ENCODE peak calls at places on chromosomes 13 and 19, in eight cellular contexts. F is mucosa of descending colon, J is body of pancreas, Z is A549, X is MCF 10A, T is HFFc6, M is vagina, S is AG09309. U is an unnamed sample.

GRCh38 chr13:79119578-79120107 is 286.4 kb downstream of the RBM26 start:
- DNase-seq in Z (no peak), J (no peak), S (no peak), X (no peak), M (no peak), T (no peak), F (peak; percentile 41), U (no peak)

GRCh38 chr13:35957174-35957867 is 173.9 kb downstream of the DCLK1 start:
- DNase-seq in F (no peak), M (no peak), T (peak; percentile 24), X (no peak), J (no peak), S (peak; percentile 60), Z (no peak), U (no peak)

GRCh38 chr13:85441364-85441763 is 357.9 kb downstream of the SLITRK6 start:
- DNase-seq in T (no peak), X (no peak), S (no peak), Z (peak; percentile 38), M (no peak), F (no peak), J (no peak), U (no peak)

GRCh38 chr19:35742121-35742724 is at the start of gene IGFLR1:
- DNase-seq in J (peak; percentile 62), F (no peak), T (no peak), Z (no peak), M (no peak), X (no peak), S (no peak), U (no peak)

GRCh38 chr19:11482384-11483050 is 1.7 kb upstream of the ELAVL3 start:
- DNase-seq in M (no peak), X (peak; percentile 70), F (peak; percentile 91), S (peak; percentile 10), J (peak; percentile 80), T (peak; percentile 23), Z (peak; percentile 84), U (peak; percentile 92)

GRCh38 chr13:96503481-96503880 is 413.6 kb downstream of the HS6ST3 start:
- DNase-seq in S (no peak), J (no peak), Z (no peak), T (no peak), F (no peak), X (no peak), M (no peak), U (no peak)

GRCh38 chr13:78603240-78603947 is at the start of gene POU4F1:
- DNase-seq in F (peak; percentile 75), Z (peak; percentile 76), T (no peak), J (peak; percentile 25), X (no peak), S (no peak), M (no peak), U (peak; percentile 55)

GRCh38 chr13:74289130-74289529 is 154.9 kb upstream of the KLF12 start:
- DNase-seq in F (no peak), J (no peak), M (no peak), S (no peak), X (no peak), Z (no peak), T (no peak), U (no peak)

GRCh38 chr13:62643007-62643483 is 1227.4 kb upstream of the PCDH20 start:
- DNase-seq in X (peak; percentile 90), S (no peak), Z (peak; percentile 76), F (no peak), T (peak; percentile 1), J (no peak), M (no peak), U (no peak)

GRCh38 chr19:4295972-4296771 is 6.0 kb downstream of the TMIGD2 start:
- DNase-seq in J (no peak), T (no peak), M (no peak), F (no peak), S (no peak), Z (no peak), X (peak; percentile 14), U (no peak)

GRCh38 chr19:46704379-46705076 is 12.4 kb downstream of the PRKD2 start:
- DNase-seq in S (no peak), M (no peak), X (peak; percentile 65), Z (peak; percentile 64), F (peak; percentile 80), T (no peak), J (peak; percentile 70), U (peak; percentile 88)

GRCh38 chr13:100125946-100126345 is 37.1 kb downstream of the PCCA start:
- DNase-seq in Z (no peak), X (no peak), F (no peak), M (no peak), S (no peak), T (no peak), J (no peak), U (no peak)

GRCh38 chr13:32427852-32428580 is at the start of gene N4BP2L1:
- DNase-seq in S (no peak), F (peak; percentile 88), J (peak; percentile 91), M (no peak), X (peak; percentile 40), T (no peak), Z (peak; percentile 9), U (peak; percentile 87)

GRCh38 chr13:38848360-38848759 is 142.3 kb downstream of the STOML3 start:
- DNase-seq in F (no peak), Z (no peak), J (no peak), M (no peak), T (no peak), S (no peak), X (no peak), U (no peak)

GRCh38 chr13:26693749-26694463 is 66.7 kb downstream of the GPR12 start:
- DNase-seq in Z (no peak), X (peak; percentile 15), J (no peak), S (no peak), T (no peak), F (no peak), M (no peak), U (no peak)

GRCh38 chr13:20182231-20182846 is 10.4 kb downstream of the GJB2 start:
- DNase-seq in X (peak; percentile 78), F (no peak), T (peak; percentile 64), J (peak; percentile 63), M (no peak), S (peak; percentile 35), Z (peak; percentile 71), U (no peak)

GRCh38 chr13:113937073-113937472 is 36.8 kb downstream of the C13orf46 start:
- DNase-seq in M (no peak), S (no peak), F (no peak), Z (no peak), X (no peak), J (no peak), T (no peak), U (no peak)

GRCh38 chr19:5036733-5037681 is 68.1 kb downstream of the KDM4B start:
- DNase-seq in T (peak; percentile 88), F (no peak), X (peak; percentile 24), S (no peak), M (no peak), J (no peak), Z (no peak), U (no peak)

GRCh38 chr19:50677636-50678035 is 28.4 kb downstream of the C19orf81 start:
- DNase-seq in X (no peak), S (no peak), F (no peak), T (no peak), M (no peak), Z (no peak), J (no peak), U (no peak)

GRCh38 chr19:19381007-19381926 is 24.2 kb upstream of the GATAD2A start:
- DNase-seq in X (no peak), S (no peak), J (peak; percentile 60), T (no peak), F (peak; percentile 54), Z (no peak), M (no peak), U (peak; percentile 70)

GRCh38 chr19:2365201-2365970 is 5.3 kb downstream of the TMPRSS9 start:
- DNase-seq in M (no peak), J (no peak), S (no peak), F (no peak), Z (no peak), X (no peak), T (no peak), U (no peak)
- TF ChIP-seq CTCF in M (no peak), J (no peak), S (no peak), F (no peak), Z (no peak), X (no peak), T (no peak), U (no peak)

GRCh38 chr13:27869436-27870090 is 50.2 kb upstream of the PDX1 start:
- DNase-seq in J (no peak), X (no peak), M (no peak), S (no peak), T (no peak), F (no peak), Z (no peak), U (no peak)
- TF ChIP-seq CTCF in J (no peak), X (peak; percentile 7), M (no peak), S (no peak), T (peak; percentile 26), F (no peak), Z (peak; percentile 1), U (no peak)

GRCh38 chr19:54415208-54415900 is at the start of gene TTYH1:
- DNase-seq in Z (no peak), T (no peak), F (no peak), X (no peak), M (no peak), S (no peak), J (no peak), U (no peak)
- TF ChIP-seq CTCF in Z (peak; percentile 24), T (peak; percentile 53), F (no peak), X (peak; percentile 16), M (no peak), S (no peak), J (peak; percentile 11), U (peak; percentile 18)

GRCh38 chr19:23309926-23310325 is 59.7 kb upstream of the ZNF724 start:
- DNase-seq in F (no peak), T (no peak), J (no peak), X (no peak), Z (no peak), M (no peak), S (no peak), U (no peak)

GRCh38 chr19:23304238-23304637 is 54.0 kb upstream of the ZNF724 start:
- DNase-seq in F (no peak), S (no peak), T (no peak), X (no peak), M (no peak), Z (no peak), J (no peak), U (no peak)

GRCh38 chr19:23311551-23311950 is 61.4 kb upstream of the ZNF724 start:
- DNase-seq in F (no peak), J (no peak), S (no peak), Z (no peak), M (no peak), X (no peak), T (no peak), U (no peak)

GRCh38 chr19:23310729-23311211 is 60.6 kb upstream of the ZNF724 start:
- DNase-seq in X (peak; percentile 49), J (no peak), F (no peak), Z (no peak), S (no peak), M (no peak), T (no peak), U (no peak)

DNA sequence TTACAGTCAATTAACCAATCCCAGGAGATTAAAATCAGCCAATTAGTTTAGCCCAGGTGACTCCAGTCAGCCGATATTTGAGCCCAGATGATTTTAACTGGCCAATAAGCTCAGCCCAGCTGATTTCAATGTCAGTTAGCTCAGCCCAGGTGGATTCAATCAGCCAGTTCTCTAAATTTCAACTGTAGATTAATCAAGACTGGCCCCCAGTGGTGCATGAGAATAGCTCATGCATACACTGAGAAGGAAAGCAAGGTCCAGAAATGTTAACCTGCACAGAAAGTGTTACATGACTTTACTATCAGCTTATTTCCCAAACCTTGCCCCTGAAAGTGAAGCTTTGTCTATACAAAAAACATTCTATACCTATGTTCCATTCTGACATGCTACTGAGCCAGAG is 55.4 kb upstream of the ZNF724 start:
- DNase-seq in J (no peak), F (no peak), M (no peak), Z (no peak), T (no peak), X (no peak), S (no peak), U (no peak)
- TF ChIP-seq CTCF in J (no peak), F (no peak), M (no peak), Z (no peak), T (no peak), X (no peak), S (no peak), U (no peak)

U was measured in lower lobe of right lung.